ENCODE peak calls at places on chromosomes 13 and 19, in nine cellular contexts. C, Q, J, A, V, I, M, E and D are unnamed samples.

GRCh38 chr19:31354919-31355318 is 5.7 kb upstream of the TSHZ3 start:
- DNase-seq in C (no peak), Q (no peak), J (no peak), A (no peak), V (no peak), I (no peak), M (no peak), E (no peak), D (no peak)

GRCh38 chr19:49528211-49528771 is 488 bp downstream of the RCN3 start:
- DNase-seq in C (no peak), Q (peak), J (no peak), A (no peak), V (no peak), I (peak), M (no peak), E (peak), D (no peak)

GRCh38 chr13:42835012-42835411 is 53.6 kb downstream of the FAM216B start:
- DNase-seq in C (no peak), Q (no peak), J (no peak), A (no peak), V (no peak), I (no peak), M (no peak), E (no peak), D (no peak)

GRCh38 chr13:79593611-79594275 is 112.8 kb downstream of the NDFIP2 start:
- DNase-seq in C (peak), Q (no peak), J (no peak), A (no peak), V (no peak), I (peak), M (no peak), E (peak), D (no peak)

GRCh38 chr19:7507884-7508283 is 8.0 kb upstream of the ZNF358 start:
- DNase-seq in C (peak), Q (peak), J (peak), A (no peak), V (no peak), I (peak), M (peak), E (peak), D (no peak)

GRCh38 chr19:17829855-17830566 is 8.7 kb upstream of the INSL3 start:
- DNase-seq in C (no peak), Q (peak), J (no peak), A (peak), V (no peak), I (no peak), M (no peak), E (peak), D (no peak)

GRCh38 chr13:90592943-90593342 is 754.5 kb upstream of the MIR17HG start:
- DNase-seq in C (no peak), Q (no peak), J (no peak), A (no peak), V (no peak), I (no peak), M (no peak), E (no peak), D (no peak)

GRCh38 chr19:54434862-54435174 is 14.2 kb upstream of the LENG8 start:
- DNase-seq in C (no peak), Q (no peak), J (no peak), A (no peak), V (no peak), I (no peak), M (peak), E (no peak), D (no peak)

GRCh38 chr13:60148918-60149317 is 14.8 kb downstream of the DIAPH3 start:
- DNase-seq in C (no peak), Q (no peak), J (no peak), A (no peak), V (no peak), I (no peak), M (no peak), E (no peak), D (no peak)

GRCh38 chr13:20230913-20231838 is 943 bp downstream of the GJB6 start:
- DNase-seq in C (no peak), Q (peak), J (no peak), A (no peak), V (no peak), I (no peak), M (no peak), E (no peak), D (no peak)

GRCh38 chr19:35038623-35039512 is 2.7 kb upstream of the HPN start:
- DNase-seq in C (no peak), Q (no peak), J (no peak), A (no peak), V (no peak), I (no peak), M (no peak), E (no peak), D (no peak)

GRCh38 chr19:38389101-38389925 is 816 bp downstream of the SPRED3 start:
- DNase-seq in C (peak), Q (peak), J (no peak), A (no peak), V (no peak), I (peak), M (no peak), E (peak), D (no peak)

GRCh38 chr19:29928831-29929230 is 13.2 kb upstream of the URI1 start:
- DNase-seq in C (no peak), Q (no peak), J (no peak), A (no peak), V (no peak), I (no peak), M (no peak), E (no peak), D (no peak)

GRCh38 chr13:43153436-43154082 is 130.2 kb downstream of the DNAJC15 start:
- DNase-seq in C (peak), Q (no peak), J (no peak), A (no peak), V (no peak), I (peak), M (no peak), E (peak), D (peak)

GRCh38 chr13:101841687-101842086 is 389.2 kb downstream of the ITGBL1 start:
- DNase-seq in C (no peak), Q (no peak), J (no peak), A (no peak), V (no peak), I (no peak), M (no peak), E (no peak), D (no peak)

GRCh38 chr13:51637852-51638496 is 53.7 kb downstream of the WDFY2 start:
- DNase-seq in C (no peak), Q (no peak), J (no peak), A (no peak), V (no peak), I (no peak), M (no peak), E (no peak), D (no peak)

GRCh38 chr13:113532156-113532806 is 41.8 kb upstream of the DCUN1D2 start:
- DNase-seq in C (no peak), Q (peak), J (no peak), A (no peak), V (no peak), I (no peak), M (no peak), E (peak), D (no peak)

GRCh38 chr13:22517544-22517943 is 663.2 kb upstream of the SGCG start:
- DNase-seq in C (no peak), Q (no peak), J (no peak), A (no peak), V (no peak), I (no peak), M (no peak), E (no peak), D (no peak)

GRCh38 chr13:113935081-113935511 is 38.8 kb downstream of the C13orf46 start:
- DNase-seq in C (no peak), Q (peak), J (no peak), A (no peak), V (no peak), I (no peak), M (no peak), E (no peak), D (no peak)

GRCh38 chr19:8304841-8305621 is 3.1 kb downstream of the CD320 start:
- DNase-seq in C (no peak), Q (peak), J (no peak), A (peak), V (no peak), I (no peak), M (no peak), E (no peak), D (no peak)

GRCh38 chr13:46624821-46625220 is 71.9 kb downstream of the LRCH1 start:
- DNase-seq in C (no peak), Q (no peak), J (no peak), A (no peak), V (no peak), I (no peak), M (no peak), E (no peak), D (no peak)

GRCh38 chr19:17871878-17872250 is at the start of gene SLC5A5:
- DNase-seq in C (no peak), Q (peak), J (no peak), A (no peak), V (no peak), I (no peak), M (no peak), E (no peak), D (no peak)

GRCh38 chr13:87675851-87676250 is 4.7 kb downstream of the SLITRK5 start:
- DNase-seq in C (no peak), Q (no peak), J (no peak), A (no peak), V (no peak), I (no peak), M (no peak), E (no peak), D (no peak)

GRCh38 chr13:90633849-90634248 is 713.6 kb upstream of the MIR17HG start:
- DNase-seq in C (no peak), Q (no peak), J (no peak), A (no peak), V (no peak), I (no peak), M (no peak), E (no peak), D (no peak)

GRCh38 chr19:28553005-28553404 is 659.9 kb downstream of the UQCRFS1 start:
- DNase-seq in C (no peak), Q (no peak), J (peak), A (no peak), V (no peak), I (no peak), M (no peak), E (no peak), D (no peak)

GRCh38 chr13:27857271-27857670 is 62.5 kb upstream of the PDX1 start:
- DNase-seq in C (no peak), Q (no peak), J (no peak), A (no peak), V (no peak), I (no peak), M (no peak), E (no peak), D (no peak)

GRCh38 chr13:37510441-37510840 is 88.1 kb downstream of the POSTN start:
- DNase-seq in C (peak), Q (no peak), J (no peak), A (no peak), V (no peak), I (no peak), M (no peak), E (no peak), D (no peak)

GRCh38 chr13:114145722-114146121 is 13.3 kb upstream of the RASA3 start:
- DNase-seq in C (no peak), Q (no peak), J (no peak), A (no peak), V (no peak), I (no peak), M (no peak), E (no peak), D (no peak)

GRCh38 chr19:3061214-3062161 is 807 bp downstream of the TLE5 start:
- DNase-seq in C (no peak), Q (no peak), J (peak), A (no peak), V (peak), I (peak), M (peak), E (peak), D (no peak)

GRCh38 chr13:66264976-66265375 is 965.2 kb downstream of the PCDH9 start:
- DNase-seq in C (no peak), Q (no peak), J (no peak), A (no peak), V (no peak), I (no peak), M (no peak), E (peak), D (no peak)

GRCh38 chr19:45876411-45877197 is 9.3 kb downstream of the IRF2BP1 start:
- DNase-seq in C (no peak), Q (peak), J (no peak), A (peak), V (no peak), I (peak), M (no peak), E (no peak), D (no peak)

GRCh38 chr19:31980851-31981250 is 364.6 kb upstream of the ZNF507 start:
- DNase-seq in C (no peak), Q (no peak), J (no peak), A (no peak), V (no peak), I (no peak), M (no peak), E (no peak), D (no peak)